ENCODE peak calls at places on chromosomes 13 and 19, in six cellular contexts. One of them, this sample, is unnamed.

GRCh38 chr13:51825165-51825592 is 19.8 kb downstream of the TMEM272 start:
- DNase-seq in GM04504: no peak
- DNase-seq in PC-9: no peak
- DNase-seq in aorta: no peak
- DNase-seq in PC-3: no peak
- DNase-seq in NCI-H2081: no peak
- DNase-seq in this sample: no peak

GRCh38 chr19:54366811-54367210 is 2.1 kb upstream of the LAIR1 start:
- DNase-seq in GM04504: no peak
- DNase-seq in PC-9: no peak
- DNase-seq in aorta: no peak
- DNase-seq in PC-3: no peak
- DNase-seq in NCI-H2081: no peak
- DNase-seq in this sample: no peak

GRCh38 chr13:40485611-40486517 is 180.6 kb downstream of the FOXO1 start:
- DNase-seq in GM04504: no peak
- DNase-seq in PC-9: no peak
- DNase-seq in aorta: no peak
- DNase-seq in PC-3: no peak
- DNase-seq in NCI-H2081: no peak
- DNase-seq in this sample: no peak

GRCh38 chr13:21117104-21117809 is 55.9 kb upstream of the LATS2 start:
- DNase-seq in GM04504: no peak
- DNase-seq in PC-9: no peak
- DNase-seq in aorta: no peak
- DNase-seq in PC-3: no peak
- DNase-seq in NCI-H2081: no peak
- DNase-seq in this sample: no peak

GRCh38 chr19:30419581-30420180 is 47.5 kb downstream of the ZNF536 start:
- DNase-seq in GM04504: no peak
- DNase-seq in PC-9: no peak
- DNase-seq in aorta: no peak
- DNase-seq in PC-3: no peak
- DNase-seq in NCI-H2081: no peak
- DNase-seq in this sample: no peak

GRCh38 chr13:27482996-27483395 is 32.6 kb upstream of the MTIF3 start:
- DNase-seq in GM04504: no peak
- DNase-seq in PC-9: no peak
- DNase-seq in aorta: no peak
- DNase-seq in PC-3: no peak
- DNase-seq in NCI-H2081: no peak
- DNase-seq in this sample: no peak

GRCh38 chr13:43273362-43273761 is 250.0 kb downstream of the DNAJC15 start:
- DNase-seq in GM04504: no peak
- DNase-seq in PC-9: no peak
- DNase-seq in aorta: no peak
- DNase-seq in PC-3: peak; percentile 16
- DNase-seq in NCI-H2081: no peak
- DNase-seq in this sample: no peak

GRCh38 chr13:57629821-57630235 is 1.7 kb upstream of the PCDH17 start:
- DNase-seq in GM04504: peak; percentile 22
- DNase-seq in PC-9: no peak
- DNase-seq in aorta: peak; percentile 77
- DNase-seq in PC-3: peak; percentile 23
- DNase-seq in NCI-H2081: peak; percentile 87
- DNase-seq in this sample: peak; percentile 82

GRCh38 chr19:44817725-44818469 is 9.0 kb downstream of the BCAM start:
- DNase-seq in GM04504: no peak
- DNase-seq in PC-9: no peak
- DNase-seq in aorta: no peak
- DNase-seq in PC-3: no peak
- DNase-seq in NCI-H2081: no peak
- DNase-seq in this sample: no peak

GRCh38 chr19:57759096-57759495 is 10.4 kb upstream of the ZNF586 start:
- DNase-seq in GM04504: no peak
- DNase-seq in PC-9: no peak
- DNase-seq in aorta: no peak
- DNase-seq in PC-3: no peak
- DNase-seq in NCI-H2081: no peak
- DNase-seq in this sample: no peak

GRCh38 chr13:110628477-110628793 is 13.1 kb downstream of the NAXD start:
- DNase-seq in GM04504: no peak
- DNase-seq in PC-9: no peak
- DNase-seq in aorta: no peak
- DNase-seq in PC-3: no peak
- DNase-seq in NCI-H2081: no peak
- DNase-seq in this sample: no peak

GRCh38 chr13:25958983-25959382 is 92.8 kb downstream of the SHISA2 start:
- DNase-seq in GM04504: no peak
- DNase-seq in PC-9: no peak
- DNase-seq in aorta: no peak
- DNase-seq in PC-3: no peak
- DNase-seq in NCI-H2081: no peak
- DNase-seq in this sample: no peak

GRCh38 chr19:19451429-19452240 is 46.2 kb downstream of the GATAD2A start:
- DNase-seq in GM04504: no peak
- DNase-seq in PC-9: no peak
- DNase-seq in aorta: peak; percentile 12
- DNase-seq in PC-3: no peak
- DNase-seq in NCI-H2081: no peak
- DNase-seq in this sample: no peak

GRCh38 chr13:97226788-97227627 is 4.9 kb downstream of the MBNL2 start:
- DNase-seq in GM04504: no peak
- DNase-seq in PC-9: no peak
- DNase-seq in aorta: no peak
- DNase-seq in PC-3: no peak
- DNase-seq in NCI-H2081: no peak
- DNase-seq in this sample: no peak

GRCh38 chr13:80329250-80329649 is 11.7 kb downstream of the SPRY2 start:
- DNase-seq in GM04504: no peak
- DNase-seq in PC-9: no peak
- DNase-seq in aorta: no peak
- DNase-seq in PC-3: no peak
- DNase-seq in NCI-H2081: no peak
- DNase-seq in this sample: no peak

GRCh38 chr19:18385675-18386542 is at the start of gene GDF15:
- DNase-seq in GM04504: peak; percentile 92
- DNase-seq in PC-9: peak; percentile 85
- DNase-seq in aorta: peak; percentile 85
- DNase-seq in PC-3: peak; percentile 50
- DNase-seq in NCI-H2081: no peak
- DNase-seq in this sample: peak; percentile 67

GRCh38 chr13:28545583-28546333 is 50.8 kb upstream of the FLT1 start:
- DNase-seq in GM04504: no peak
- DNase-seq in PC-9: no peak
- DNase-seq in aorta: no peak
- DNase-seq in PC-3: no peak
- DNase-seq in NCI-H2081: no peak
- DNase-seq in this sample: no peak

GRCh38 chr19:17847538-17848366 is at the start of gene JAK3:
- DNase-seq in GM04504: no peak
- DNase-seq in PC-9: no peak
- DNase-seq in aorta: peak; percentile 86
- DNase-seq in PC-3: no peak
- DNase-seq in NCI-H2081: no peak
- DNase-seq in this sample: peak; percentile 58

GRCh38 chr13:65508338-65508737 is 1721.8 kb downstream of the PCDH9 start:
- DNase-seq in GM04504: no peak
- DNase-seq in PC-9: no peak
- DNase-seq in aorta: no peak
- DNase-seq in PC-3: no peak
- DNase-seq in NCI-H2081: no peak
- DNase-seq in this sample: no peak

GRCh38 chr19:41871573-41872383 is 5.3 kb upstream of the CD79A start:
- DNase-seq in GM04504: no peak
- DNase-seq in PC-9: peak; percentile 41
- DNase-seq in aorta: no peak
- DNase-seq in PC-3: no peak
- DNase-seq in NCI-H2081: no peak
- DNase-seq in this sample: peak; percentile 46

GRCh38 chr13:19057588-19058340 is 123.9 kb downstream of the TUBA3C start:
- DNase-seq in GM04504: no peak
- DNase-seq in PC-9: no peak
- DNase-seq in aorta: no peak
- DNase-seq in PC-3: no peak
- DNase-seq in NCI-H2081: no peak
- DNase-seq in this sample: no peak

GRCh38 chr19:4075373-4075772 is 8.7 kb upstream of the ZBTB7A start:
- DNase-seq in GM04504: no peak
- DNase-seq in PC-9: no peak
- DNase-seq in aorta: no peak
- DNase-seq in PC-3: no peak
- DNase-seq in NCI-H2081: no peak
- DNase-seq in this sample: peak; percentile 50

GRCh38 chr13:88071371-88071770 is 400.2 kb downstream of the SLITRK5 start:
- DNase-seq in GM04504: no peak
- DNase-seq in PC-9: no peak
- DNase-seq in aorta: no peak
- DNase-seq in PC-3: no peak
- DNase-seq in NCI-H2081: no peak
- DNase-seq in this sample: no peak

GRCh38 chr13:97136418-97136817 is 85.7 kb upstream of the MBNL2 start:
- DNase-seq in GM04504: no peak
- DNase-seq in PC-9: no peak
- DNase-seq in aorta: no peak
- DNase-seq in PC-3: no peak
- DNase-seq in NCI-H2081: no peak
- DNase-seq in this sample: no peak

GRCh38 chr19:23116802-23117571 is at the start of gene ZNF730:
- DNase-seq in GM04504: peak; percentile 26
- DNase-seq in PC-9: no peak
- DNase-seq in aorta: peak; percentile 84
- DNase-seq in PC-3: peak; percentile 71
- DNase-seq in NCI-H2081: peak; percentile 17
- DNase-seq in this sample: peak; percentile 27

GRCh38 chr13:111006508-111007031 is 91.7 kb upstream of the ANKRD10 start:
- DNase-seq in GM04504: peak; percentile 57
- DNase-seq in PC-9: no peak
- DNase-seq in aorta: peak; percentile 93
- DNase-seq in PC-3: no peak
- DNase-seq in NCI-H2081: no peak
- DNase-seq in this sample: peak; percentile 81

GRCh38 chr19:34461375-34462100 is 20.0 kb upstream of the WTIP start:
- DNase-seq in GM04504: no peak
- DNase-seq in PC-9: no peak
- DNase-seq in aorta: no peak
- DNase-seq in PC-3: no peak
- DNase-seq in NCI-H2081: no peak
- DNase-seq in this sample: no peak

GRCh38 chr19:13902993-13903555 is 2.8 kb downstream of the BRME1 start:
- DNase-seq in GM04504: no peak
- DNase-seq in PC-9: no peak
- DNase-seq in aorta: no peak
- DNase-seq in PC-3: peak; percentile 54
- DNase-seq in NCI-H2081: no peak
- DNase-seq in this sample: no peak

GRCh38 chr13:77338329-77338728 is 11.4 kb upstream of the MYCBP2 start:
- DNase-seq in GM04504: no peak
- DNase-seq in PC-9: no peak
- DNase-seq in aorta: no peak
- DNase-seq in PC-3: no peak
- DNase-seq in NCI-H2081: no peak
- DNase-seq in this sample: no peak

GRCh38 chr19:35273686-35274259 is 5.0 kb downstream of the USF2 start:
- DNase-seq in GM04504: no peak
- DNase-seq in PC-9: no peak
- DNase-seq in aorta: no peak
- DNase-seq in PC-3: no peak
- DNase-seq in NCI-H2081: no peak
- DNase-seq in this sample: no peak

GRCh38 chr19:58474291-58474996 is 1.7 kb upstream of the ZNF446 start:
- DNase-seq in GM04504: no peak
- DNase-seq in PC-9: no peak
- DNase-seq in aorta: no peak
- DNase-seq in PC-3: no peak
- DNase-seq in NCI-H2081: no peak
- DNase-seq in this sample: no peak

GRCh38 chr19:13979686-13980085 is 26.4 kb downstream of the RFX1 start:
- DNase-seq in GM04504: no peak
- DNase-seq in PC-9: no peak
- DNase-seq in aorta: no peak
- DNase-seq in PC-3: no peak
- DNase-seq in NCI-H2081: no peak
- DNase-seq in this sample: no peak

GRCh38 chr13:112065867-112066623 is 904 bp upstream of the SOX1 start:
- DNase-seq in GM04504: no peak
- DNase-seq in PC-9: no peak
- DNase-seq in aorta: no peak
- DNase-seq in PC-3: no peak
- DNase-seq in NCI-H2081: no peak
- DNase-seq in this sample: no peak

GRCh38 chr13:22848539-22849052 is 332.2 kb upstream of the SGCG start:
- DNase-seq in GM04504: no peak
- DNase-seq in PC-9: no peak
- DNase-seq in aorta: no peak
- DNase-seq in PC-3: no peak
- DNase-seq in NCI-H2081: no peak
- DNase-seq in this sample: no peak

GRCh38 chr13:34172048-34172447 is 354.1 kb downstream of the RFC3 start:
- DNase-seq in GM04504: no peak
- DNase-seq in PC-9: no peak
- DNase-seq in aorta: no peak
- DNase-seq in PC-3: peak; percentile 28
- DNase-seq in NCI-H2081: no peak
- DNase-seq in this sample: no peak

GRCh38 chr13:94620286-94620896 is 18.7 kb downstream of the GPR180 start:
- DNase-seq in GM04504: no peak
- DNase-seq in PC-9: no peak
- DNase-seq in aorta: no peak
- DNase-seq in PC-3: peak; percentile 61
- DNase-seq in NCI-H2081: peak; percentile 43
- DNase-seq in this sample: no peak

GRCh38 chr13:103663996-103664395 is 597.8 kb upstream of the SLC10A2 start:
- DNase-seq in GM04504: no peak
- DNase-seq in PC-9: no peak
- DNase-seq in aorta: no peak
- DNase-seq in PC-3: peak; percentile 34
- DNase-seq in NCI-H2081: no peak
- DNase-seq in this sample: no peak

GRCh38 chr19:7426986-7427385 is 61.8 kb downstream of the PEX11G start:
- DNase-seq in GM04504: no peak
- DNase-seq in PC-9: no peak
- DNase-seq in aorta: no peak
- DNase-seq in PC-3: no peak
- DNase-seq in NCI-H2081: no peak
- DNase-seq in this sample: no peak

GRCh38 chr13:97307882-97308624 is 85.9 kb downstream of the MBNL2 start:
- DNase-seq in GM04504: peak; percentile 47
- DNase-seq in PC-9: peak; percentile 46
- DNase-seq in aorta: no peak
- DNase-seq in PC-3: peak; percentile 68
- DNase-seq in NCI-H2081: no peak
- DNase-seq in this sample: no peak

GRCh38 chr19:2533072-2533425 is 57.1 kb downstream of the GADD45B start:
- DNase-seq in GM04504: no peak
- DNase-seq in PC-9: no peak
- DNase-seq in aorta: no peak
- DNase-seq in PC-3: no peak
- DNase-seq in NCI-H2081: no peak
- DNase-seq in this sample: peak; percentile 4

This sample was measured in psoas muscle.